ENCODE peak calls at places on chromosomes 1 and 21, in four cellular contexts. One of them, this sample, is unnamed.

GRCh38 chr1:27568247-27569087 is 35.5 kb downstream of the AHDC1 start:
- DNase-seq in HepG2: peak; percentile 93
- DNase-seq in endodermal cell: peak; percentile 98
- DNase-seq in lung: peak; percentile 96
- DNase-seq in this sample: peak; percentile 98

GRCh38 chr1:166716620-166717019 is 122.7 kb upstream of the POGK start:
- DNase-seq in HepG2: no peak
- DNase-seq in endodermal cell: no peak
- DNase-seq in lung: no peak
- DNase-seq in this sample: no peak

GRCh38 chr1:53414632-53415031 is 44.6 kb upstream of the DMRTB1 start:
- DNase-seq in HepG2: no peak
- DNase-seq in endodermal cell: peak; percentile 26
- DNase-seq in lung: no peak
- DNase-seq in this sample: no peak

GRCh38 chr1:156571959-156572662 is at the start of gene IQGAP3:
- DNase-seq in HepG2: peak; percentile 75
- DNase-seq in endodermal cell: peak; percentile 97
- DNase-seq in lung: peak; percentile 89
- DNase-seq in this sample: peak; percentile 94

GRCh38 chr1:200073286-200073637 is 45.8 kb downstream of the NR5A2 start:
- DNase-seq in HepG2: no peak
- DNase-seq in endodermal cell: no peak
- DNase-seq in lung: no peak
- DNase-seq in this sample: no peak

GRCh38 chr1:6998267-6998666 is 213.0 kb downstream of the CAMTA1 start:
- DNase-seq in HepG2: peak; percentile 30
- DNase-seq in endodermal cell: peak; percentile 88
- DNase-seq in lung: no peak
- DNase-seq in this sample: peak; percentile 49

GRCh38 chr1:235557495-235557894 is 53.2 kb upstream of the B3GALNT2 start:
- DNase-seq in HepG2: no peak
- DNase-seq in endodermal cell: peak; percentile 85
- DNase-seq in lung: no peak
- DNase-seq in this sample: peak; percentile 26

GRCh38 chr1:163191301-163191700 is 11.4 kb downstream of the RGS5 start:
- DNase-seq in HepG2: no peak
- DNase-seq in endodermal cell: no peak
- DNase-seq in lung: no peak
- DNase-seq in this sample: no peak

GRCh38 chr1:234782821-234783220 is 172.8 kb upstream of the IRF2BP2 start:
- DNase-seq in HepG2: no peak
- DNase-seq in endodermal cell: peak; percentile 72
- DNase-seq in lung: no peak
- DNase-seq in this sample: no peak

GRCh38 chr1:184254849-184255248 is 132.0 kb upstream of the C1orf21 start:
- DNase-seq in HepG2: no peak
- DNase-seq in endodermal cell: peak; percentile 65
- DNase-seq in lung: no peak
- DNase-seq in this sample: no peak

GRCh38 chr1:223755432-223755792 is 43.1 kb downstream of the CAPN2 start:
- DNase-seq in HepG2: no peak
- DNase-seq in endodermal cell: no peak
- DNase-seq in lung: no peak
- DNase-seq in this sample: no peak

GRCh38 chr21:39313457-39314154 is at the start of gene BRWD1:
- DNase-seq in HepG2: peak; percentile 72
- DNase-seq in endodermal cell: peak; percentile 91
- DNase-seq in lung: peak; percentile 77
- DNase-seq in this sample: peak; percentile 79

GRCh38 chr1:231724876-231725647 is 98.5 kb downstream of the DISC1 start:
- DNase-seq in HepG2: peak; percentile 57
- DNase-seq in endodermal cell: peak; percentile 90
- DNase-seq in lung: peak; percentile 31
- DNase-seq in this sample: peak; percentile 28

GRCh38 chr1:17119076-17119743 is at the start of gene PADI2:
- DNase-seq in HepG2: no peak
- DNase-seq in endodermal cell: peak; percentile 91
- DNase-seq in lung: peak; percentile 75
- DNase-seq in this sample: peak; percentile 90

GRCh38 chr1:192545781-192546521 is 29.6 kb upstream of the RGS1 start:
- DNase-seq in HepG2: no peak
- DNase-seq in endodermal cell: no peak
- DNase-seq in lung: no peak
- DNase-seq in this sample: no peak

GRCh38 chr1:224087358-224087757 is 26.6 kb upstream of the FBXO28 start:
- DNase-seq in HepG2: no peak
- DNase-seq in endodermal cell: no peak
- DNase-seq in lung: no peak
- DNase-seq in this sample: no peak

GRCh38 chr21:45892156-45892919 is 89.2 kb upstream of the COL6A1 start:
- DNase-seq in HepG2: no peak
- DNase-seq in endodermal cell: no peak
- DNase-seq in lung: no peak
- DNase-seq in this sample: peak; percentile 31

GRCh38 chr1:30321996-30322858 is 401.2 kb downstream of the MATN1 start:
- DNase-seq in HepG2: no peak
- DNase-seq in endodermal cell: peak; percentile 45
- DNase-seq in lung: no peak
- DNase-seq in this sample: no peak

GRCh38 chr1:50251592-50252165 is 143.0 kb downstream of the ELAVL4 start:
- DNase-seq in HepG2: no peak
- DNase-seq in endodermal cell: peak; percentile 86
- DNase-seq in lung: no peak
- DNase-seq in this sample: no peak

GRCh38 chr1:21263052-21263429 is 27.2 kb downstream of the ECE1 start:
- DNase-seq in HepG2: no peak
- DNase-seq in endodermal cell: no peak
- DNase-seq in lung: no peak
- DNase-seq in this sample: no peak

GRCh38 chr1:170122366-170122765 is 23.4 kb upstream of the NTMT2 start:
- DNase-seq in HepG2: no peak
- DNase-seq in endodermal cell: no peak
- DNase-seq in lung: no peak
- DNase-seq in this sample: no peak

GRCh38 chr1:225710804-225711203 is 57.9 kb upstream of the ENAH start:
- DNase-seq in HepG2: no peak
- DNase-seq in endodermal cell: peak; percentile 67
- DNase-seq in lung: no peak
- DNase-seq in this sample: no peak

GRCh38 chr1:16174261-16174871 is 18.5 kb upstream of the EPHA2 start:
- DNase-seq in HepG2: no peak
- DNase-seq in endodermal cell: no peak
- DNase-seq in lung: no peak
- DNase-seq in this sample: no peak

GRCh38 chr1:53878492-53879105 is 11.0 kb downstream of the YIPF1 start:
- DNase-seq in HepG2: peak; percentile 57
- DNase-seq in endodermal cell: no peak
- DNase-seq in lung: no peak
- DNase-seq in this sample: no peak

GRCh38 chr1:210293191-210293607 is 35.5 kb upstream of the HHAT start:
- DNase-seq in HepG2: no peak
- DNase-seq in endodermal cell: no peak
- DNase-seq in lung: peak; percentile 36
- DNase-seq in this sample: peak; percentile 33

GRCh38 chr21:46038871-46039397 is 57.4 kb downstream of the COL6A1 start:
- DNase-seq in HepG2: no peak
- DNase-seq in endodermal cell: peak; percentile 56
- DNase-seq in lung: no peak
- DNase-seq in this sample: no peak

GRCh38 chr1:175129997-175130648 is 62.5 kb downstream of the KIAA0040 start:
- DNase-seq in HepG2: no peak
- DNase-seq in endodermal cell: peak; percentile 84
- DNase-seq in lung: no peak
- DNase-seq in this sample: no peak

GRCh38 chr1:221634606-221635005 is 107.3 kb downstream of the DUSP10 start:
- DNase-seq in HepG2: no peak
- DNase-seq in endodermal cell: no peak
- DNase-seq in lung: no peak
- DNase-seq in this sample: no peak

GRCh38 chr1:10209590-10209904 is 823 bp upstream of the KIF1B start:
- DNase-seq in HepG2: no peak
- DNase-seq in endodermal cell: no peak
- DNase-seq in lung: no peak
- DNase-seq in this sample: no peak
- H3K4me3 ChIP-seq in HepG2: peak overlapping the region; percentile 76
- H3K4me3 ChIP-seq in endodermal cell: peak overlapping the region; percentile 90
- H3K4me3 ChIP-seq in lung: peak overlapping the region; percentile 23
- H3K4me3 ChIP-seq in this sample: peak overlapping the region; percentile 91

GRCh38 chr1:66282343-66282852 is 251.6 kb upstream of the SGIP1 start:
- DNase-seq in HepG2: no peak
- DNase-seq in endodermal cell: no peak
- DNase-seq in lung: no peak
- DNase-seq in this sample: no peak
- H3K27ac ChIP-seq in HepG2: no peak overlapping the region
- H3K27ac ChIP-seq in endodermal cell: no peak overlapping the region
- H3K27ac ChIP-seq in lung: peak overlapping the region; percentile 52
- H3K27ac ChIP-seq in this sample: no peak overlapping the region

DNA sequence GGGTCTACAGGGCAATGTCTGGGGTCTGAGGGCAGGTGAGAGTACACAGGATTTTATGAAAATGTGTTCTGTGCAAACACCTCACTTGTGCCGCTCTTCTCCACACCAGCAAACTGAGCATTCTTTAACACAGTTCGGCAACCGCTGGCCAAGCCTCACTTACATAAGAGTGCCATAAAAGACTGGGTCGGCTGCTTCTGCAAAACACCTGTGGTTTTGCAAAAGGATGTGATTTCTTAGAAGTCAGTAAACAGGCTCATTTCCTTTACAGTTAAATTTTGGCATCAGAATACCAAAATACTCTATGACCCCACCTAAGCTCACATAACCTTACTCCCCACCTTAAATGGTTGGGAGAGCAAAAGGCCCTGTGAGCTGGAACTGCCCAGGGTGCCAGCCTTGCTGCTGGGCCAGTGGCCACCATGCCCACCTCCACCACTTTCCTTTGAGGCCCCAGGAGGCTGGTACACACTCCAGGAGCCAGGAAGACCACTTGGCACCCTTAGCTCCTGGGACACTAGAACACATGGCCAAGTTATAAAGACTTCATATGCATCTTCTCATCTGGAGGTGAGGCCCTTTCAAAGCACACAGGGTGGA is 22.0 kb downstream of the CAPZB start:
- DNase-seq in HepG2: no peak
- DNase-seq in endodermal cell: peak; percentile 39
- DNase-seq in lung: no peak
- DNase-seq in this sample: no peak
- H3K4me3 ChIP-seq in HepG2: no peak overlapping the region
- H3K4me3 ChIP-seq in endodermal cell: no peak overlapping the region
- H3K4me3 ChIP-seq in lung: no peak overlapping the region
- H3K4me3 ChIP-seq in this sample: no peak overlapping the region

DNA sequence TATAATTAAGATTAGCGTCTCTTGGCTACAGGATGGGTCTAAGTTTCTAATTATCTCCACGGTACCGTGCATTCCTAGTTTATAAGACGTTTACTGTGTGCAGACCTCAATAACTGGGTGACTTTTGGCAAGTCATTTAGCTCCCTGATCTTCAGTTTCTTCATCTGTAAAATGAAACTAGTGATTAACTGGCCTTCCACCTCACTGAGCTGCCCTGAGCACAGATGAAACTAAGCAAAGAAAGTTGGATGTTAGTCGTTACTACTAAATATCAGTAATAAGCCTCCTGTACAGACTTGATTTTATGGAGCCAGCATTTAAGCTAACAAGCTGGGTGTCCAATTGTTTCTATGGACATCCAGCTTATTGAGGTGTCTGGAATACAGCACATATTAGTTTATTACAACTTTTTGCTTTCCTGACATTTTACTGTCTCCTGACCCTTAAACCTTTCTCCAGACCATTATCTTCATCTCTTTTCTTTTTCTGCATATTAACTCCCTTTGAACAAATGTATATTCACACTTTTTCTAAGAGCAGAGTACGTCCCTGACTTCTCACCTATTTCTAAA is 1.1 kb downstream of the CR2 start:
- DNase-seq in HepG2: no peak
- DNase-seq in endodermal cell: no peak
- DNase-seq in lung: no peak
- DNase-seq in this sample: no peak
- H3K27ac ChIP-seq in HepG2: no peak overlapping the region
- H3K27ac ChIP-seq in endodermal cell: no peak overlapping the region
- H3K27ac ChIP-seq in lung: no peak overlapping the region
- H3K27ac ChIP-seq in this sample: no peak overlapping the region

GRCh38 chr1:33081554-33082305 is 777 bp downstream of the AZIN2 start:
- DNase-seq in HepG2: no peak
- DNase-seq in endodermal cell: peak; percentile 71
- DNase-seq in lung: no peak
- DNase-seq in this sample: peak; percentile 44

GRCh38 chr1:33085332-33085731 is 4.4 kb downstream of the AZIN2 start:
- DNase-seq in HepG2: no peak
- DNase-seq in endodermal cell: no peak
- DNase-seq in lung: no peak
- DNase-seq in this sample: no peak

GRCh38 chr1:33080885-33081553 is at the start of gene AZIN2:
- DNase-seq in HepG2: peak; percentile 90
- DNase-seq in endodermal cell: peak; percentile 99
- DNase-seq in lung: peak; percentile 99
- DNase-seq in this sample: peak; percentile 99

GRCh38 chr1:33080373-33080772 is 580 bp upstream of the AZIN2 start:
- DNase-seq in HepG2: no peak
- DNase-seq in endodermal cell: no peak
- DNase-seq in lung: no peak
- DNase-seq in this sample: no peak

DNA sequence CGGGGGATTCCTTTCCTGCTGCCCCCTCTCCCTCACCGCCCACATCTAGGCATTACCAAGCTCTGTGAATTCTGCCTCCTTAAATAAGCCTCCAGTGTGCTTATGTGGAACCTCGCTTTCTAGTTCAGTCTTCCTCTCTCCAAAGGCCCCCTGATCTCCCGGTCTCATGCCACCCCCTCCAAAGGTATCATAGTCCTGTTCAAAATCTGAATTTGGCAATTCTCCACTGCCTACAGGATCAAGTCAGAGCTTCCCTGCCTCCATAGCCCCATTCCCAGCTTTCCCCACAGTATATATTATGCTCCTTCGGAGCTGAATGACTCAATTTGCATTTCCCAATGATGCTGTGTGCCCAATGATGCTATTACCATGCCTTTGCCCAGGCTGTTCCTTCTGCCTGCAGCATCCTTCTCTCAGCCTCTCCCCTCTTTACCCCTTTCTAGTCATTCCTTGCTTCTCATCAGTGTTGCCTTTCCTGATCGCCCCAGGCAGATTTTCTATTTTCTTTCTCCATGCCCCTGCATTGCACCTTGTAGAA is 1.7 kb downstream of the AZIN2 start:
- DNase-seq in HepG2: no peak
- DNase-seq in endodermal cell: no peak
- DNase-seq in lung: no peak
- DNase-seq in this sample: no peak
- H3K4me3 ChIP-seq in HepG2: no peak overlapping the region
- H3K4me3 ChIP-seq in endodermal cell: no peak overlapping the region
- H3K4me3 ChIP-seq in lung: no peak overlapping the region
- H3K4me3 ChIP-seq in this sample: no peak overlapping the region